ENCODE peak calls at places on chromosomes 4 and X, in ten cellular contexts. W, T, G, S, A, U, V, M, P and C are unnamed samples.

GRCh38 chr4:69039071-69039470 is 57.2 kb upstream of the UGT2B7 start:
- DNase-seq in U (no peak), W (no peak), P (no peak), V (no peak), M (no peak), T (no peak), G (no peak), S (no peak), A (no peak), C (no peak)

GRCh38 chr4:84928089-84928488 is 38.4 kb downstream of the WDFY3 start:
- DNase-seq in M (no peak), P (no peak), A (peak; percentile 52), T (no peak), V (no peak), U (no peak), W (no peak), G (no peak), S (no peak), C (no peak)

GRCh38 chr4:173318648-173319211 is 15.4 kb downstream of the HMGB2 start:
- DNase-seq in V (no peak), W (peak; percentile 74), T (no peak), U (no peak), S (no peak), A (no peak), M (no peak), P (no peak), G (no peak), C (no peak)

GRCh38 chrX:119870626-119871131 is 854 bp downstream of the RNF113A start:
- DNase-seq in V (no peak), A (peak; percentile 31), P (no peak), M (no peak), G (no peak), S (no peak), T (no peak), W (peak; percentile 23), U (no peak), C (no peak)

GRCh38 chr4:22884157-22884556 is 191.4 kb downstream of the GBA3 start:
- DNase-seq in V (no peak), T (no peak), M (no peak), P (no peak), W (no peak), A (no peak), U (no peak), G (no peak), S (no peak), C (no peak)

GRCh38 chr4:117900832-117901231 is 133.5 kb upstream of the NDST3 start:
- DNase-seq in S (no peak), M (no peak), P (no peak), U (no peak), W (no peak), T (no peak), V (no peak), A (no peak), G (no peak), C (no peak)

GRCh38 chrX:45765726-45766125 is 565.0 kb upstream of the DIPK2B start:
- DNase-seq in G (no peak), P (no peak), V (no peak), A (no peak), W (no peak), U (no peak), S (no peak), T (no peak), M (no peak), C (no peak)

GRCh38 chr4:10104211-10104990 is 12.2 kb downstream of the WDR1 start:
- DNase-seq in G (no peak), S (no peak), V (no peak), P (no peak), T (no peak), M (no peak), W (no peak), U (no peak), A (no peak), C (no peak)

GRCh38 chr4:70768301-70768948 is 46.7 kb downstream of the RUFY3 start:
- DNase-seq in W (peak; percentile 34), M (no peak), U (no peak), A (no peak), V (no peak), T (no peak), S (no peak), G (no peak), P (no peak), C (no peak)

DNA sequence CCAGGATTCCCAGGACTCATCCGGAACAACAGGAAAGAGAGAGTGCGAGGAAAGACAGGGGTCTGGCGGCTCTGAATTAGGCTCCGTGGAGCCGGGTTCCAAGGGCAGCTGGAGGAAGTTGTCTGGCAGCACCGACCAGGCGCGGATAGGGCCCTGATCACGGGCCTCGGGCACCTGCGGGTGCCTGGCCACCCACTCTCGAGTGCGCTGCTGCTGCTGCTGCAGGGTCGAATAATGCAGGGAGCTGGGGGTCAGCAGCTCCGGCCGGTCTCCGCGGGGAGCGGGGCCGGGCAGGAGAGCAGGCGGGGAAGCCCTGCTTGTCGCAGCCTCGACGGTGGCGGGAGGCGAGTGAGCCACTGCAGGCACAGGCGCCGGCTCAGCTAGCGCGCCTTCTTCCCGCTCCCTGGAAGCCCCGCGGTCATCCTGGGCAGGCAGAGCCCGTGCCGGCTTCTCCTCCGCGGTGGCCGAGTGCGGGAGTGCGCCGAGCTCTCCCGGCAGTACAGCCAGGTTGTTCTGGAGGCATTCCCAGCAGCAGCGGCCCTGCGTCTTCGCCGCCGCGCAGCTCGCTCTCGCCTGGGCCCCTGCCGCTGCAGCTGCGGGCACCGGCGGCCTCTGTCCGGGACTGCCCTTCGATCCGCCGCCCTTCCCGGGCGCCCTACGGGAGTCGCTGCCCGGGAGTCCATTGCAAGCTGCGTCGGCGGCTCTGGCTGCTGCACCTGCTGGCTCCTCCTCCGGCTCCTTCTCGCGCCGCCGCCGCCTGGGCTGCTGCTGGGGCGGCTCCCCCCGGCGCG is 1.0 kb downstream of the SOWAHB start:
- DNase-seq in G (no peak), W (peak; percentile 18), A (peak; percentile 28), P (no peak), V (peak; percentile 34), U (no peak), M (no peak), T (no peak), S (no peak), C (no peak)
- TF ChIP-seq POLR2A in G (no peak), W (no peak), A (no peak), P (no peak), V (no peak), U (no peak), M (no peak), T (no peak), S (no peak), C (no peak)

DNA sequence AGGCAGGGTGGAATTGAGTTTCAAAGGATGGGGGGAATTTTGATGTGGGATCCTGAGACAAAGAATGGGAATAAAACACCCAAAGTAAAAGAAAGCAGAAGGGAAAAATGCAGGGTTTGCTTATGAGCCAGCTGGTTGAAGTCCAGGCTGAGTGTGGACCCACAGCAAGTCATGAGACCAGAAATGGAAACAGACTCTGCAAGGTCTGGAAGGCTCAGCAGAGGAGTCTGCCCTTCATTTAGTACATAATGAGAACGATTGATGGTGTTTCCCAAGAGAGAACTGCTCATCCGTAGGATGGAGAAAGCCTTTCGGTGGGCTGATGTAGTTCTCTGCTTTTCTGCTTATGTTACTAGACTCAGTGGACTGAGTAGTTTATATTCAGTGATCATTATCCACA is 259.1 kb downstream of the C4orf33 start:
- DNase-seq in G (no peak), P (no peak), A (no peak), U (no peak), M (no peak), T (no peak), S (no peak), V (no peak), W (no peak), C (no peak)
- TF ChIP-seq POLR2A in G (no peak), P (no peak), A (no peak), U (no peak), M (no peak), T (no peak), S (no peak), V (no peak), W (no peak), C (no peak)

DNA sequence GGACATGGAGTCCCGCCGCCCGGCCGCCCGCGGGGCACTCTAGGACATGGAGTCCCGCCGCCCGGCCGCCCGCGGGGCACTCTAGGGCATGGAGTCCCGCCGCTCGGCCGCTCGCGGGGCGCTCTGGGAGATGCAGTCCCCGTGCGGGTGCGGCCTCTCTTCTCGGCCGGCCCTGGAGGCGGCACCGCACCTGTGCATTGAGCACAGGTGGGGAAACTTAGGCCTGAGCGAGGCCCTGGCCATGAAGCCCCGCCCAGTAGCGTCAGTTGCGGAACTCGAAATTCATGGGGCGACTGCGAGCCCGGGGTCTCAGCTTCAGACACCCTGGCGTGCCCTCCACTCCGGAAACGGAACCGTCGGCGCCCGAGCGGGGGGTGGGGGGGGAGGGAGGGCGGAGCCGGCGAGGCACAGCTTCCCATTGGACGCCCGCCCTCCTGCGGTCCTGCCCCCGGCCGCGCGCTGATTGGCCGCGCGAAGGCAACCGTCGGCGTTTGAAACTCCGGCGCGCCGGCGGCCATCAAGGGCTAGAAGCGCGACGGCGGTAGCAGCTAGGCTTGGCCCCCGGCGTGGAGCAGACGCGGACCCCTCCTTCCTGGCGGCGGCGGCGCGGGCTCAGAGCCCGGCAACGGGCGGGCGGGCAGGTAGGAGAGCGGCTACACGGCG is at the start of the genes TACC3 and TMEM129:
- DNase-seq in V (peak; percentile 94), U (peak; percentile 77), W (peak; percentile 87), A (peak; percentile 92), P (peak; percentile 89), T (peak; percentile 76), G (peak; percentile 87), S (peak; percentile 93), M (peak; percentile 92), C (peak; percentile 98)
- TF ChIP-seq POLR2A in V (no peak), U (no peak), W (peak; percentile 20), A (peak; percentile 10), P (no peak), T (peak; percentile 63), G (peak; percentile 53), S (peak; percentile 67), M (peak; percentile 54), C (no peak)

GRCh38 chr4:41967392-41967791 is 14.2 kb upstream of the DCAF4L1 start:
- DNase-seq in P (no peak), U (no peak), V (no peak), W (no peak), A (no peak), T (no peak), G (no peak), M (no peak), S (no peak), C (no peak)
- TF ChIP-seq POLR2A in P (no peak), U (no peak), V (no peak), W (no peak), A (no peak), T (no peak), G (no peak), M (no peak), S (no peak), C (no peak)

DNA sequence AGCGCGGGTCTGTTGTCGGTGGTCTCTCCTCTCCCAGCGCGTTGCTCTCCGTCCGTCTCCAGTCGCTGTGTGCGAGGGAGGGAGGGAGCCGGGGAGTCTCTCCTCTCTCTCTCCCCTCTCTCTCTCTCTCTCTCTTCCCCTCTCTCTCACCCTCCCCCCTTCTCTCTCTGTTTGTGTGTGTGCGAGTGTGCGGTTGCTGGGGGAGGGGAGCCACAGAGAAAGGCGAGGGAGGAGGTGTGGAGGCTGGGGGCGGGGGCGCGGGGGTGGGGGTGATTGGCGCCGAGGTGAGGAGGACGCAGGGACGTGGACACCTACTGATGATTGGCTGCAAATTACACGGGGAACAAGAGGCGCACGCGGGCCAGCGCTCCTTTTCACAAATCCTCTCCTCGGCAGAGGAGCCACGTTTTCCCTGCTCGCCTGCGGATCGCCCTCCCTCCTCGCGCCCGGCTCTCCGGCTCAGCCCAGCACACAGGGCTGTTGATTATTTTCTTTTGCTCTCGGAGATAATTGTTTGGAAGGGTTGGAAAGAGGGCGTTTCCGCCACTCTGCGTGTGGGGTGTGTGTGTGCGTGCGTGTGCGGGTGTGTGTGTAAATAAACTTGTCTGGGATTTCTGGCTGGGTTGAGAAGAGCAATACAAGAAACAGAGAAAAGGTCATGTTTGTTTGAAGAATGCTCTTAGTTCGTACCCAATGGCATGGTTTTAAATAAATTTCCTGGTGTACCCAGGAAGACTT is at the start of gene CXXC4:
- DNase-seq in T (no peak), U (no peak), W (peak; percentile 10), A (peak; percentile 33), P (peak; percentile 44), V (peak; percentile 84), M (peak; percentile 76), S (peak; percentile 70), G (peak; percentile 33), C (no peak)
- TF ChIP-seq POLR2A in T (no peak), U (peak; percentile 75), W (no peak), A (no peak), P (no peak), V (no peak), M (no peak), S (peak; percentile 71), G (no peak), C (no peak)